ENCODE peak calls at places on chromosomes 4 and X, in nine cellular contexts. G is right lobe of liver; T is GM10248; Y is putamen; V is natural killer cell treated with Interleukin-12 subunit alpha and Interleukin-12 subunit beta and Interleukin-15 and Interleukin-18, amount 100 ng/mL, for 72 hours; W is COR-L47; K is uterus; Z is upper lobe of right lung; L is HT-29. O is an unnamed sample.

GRCh38 chrX:32524385-32524784 is 687.0 kb downstream of the DMD start:
- DNase-seq in G (no peak), T (no peak), Y (peak; percentile 5), V (no peak), W (no peak), K (no peak), Z (no peak), L (no peak), O (no peak)

GRCh38 chr4:22897520-22898108 is 204.9 kb downstream of the GBA3 start:
- DNase-seq in G (no peak), T (peak; percentile 46), Y (peak; percentile 27), V (no peak), W (peak; percentile 11), K (no peak), Z (no peak), L (peak; percentile 49), O (peak; percentile 53)

GRCh38 chrX:15204130-15204751 is 65.6 kb downstream of the ASB9 start:
- DNase-seq in G (no peak), T (peak; percentile 28), Y (no peak), V (no peak), W (peak; percentile 4), K (no peak), Z (no peak), L (no peak), O (no peak)

GRCh38 chr4:127214001-127214400 is 418.8 kb upstream of the INTU start:
- DNase-seq in G (no peak), T (no peak), Y (no peak), V (no peak), W (no peak), K (no peak), Z (no peak), L (no peak), O (no peak)

GRCh38 chr4:76950846-76951321 is 1.3 kb downstream of the SEPTIN11 start:
- DNase-seq in G (no peak), T (peak; percentile 12), Y (peak; percentile 39), V (no peak), W (no peak), K (no peak), Z (no peak), L (peak; percentile 53), O (peak; percentile 34)

GRCh38 chr4:185467101-185467500 is 4.4 kb downstream of the CCDC110 start:
- DNase-seq in G (no peak), T (no peak), Y (peak; percentile 63), V (no peak), W (no peak), K (no peak), Z (no peak), L (no peak), O (no peak)

GRCh38 chr4:152594981-152595916 is 59.4 kb upstream of the FBXW7 start:
- DNase-seq in G (no peak), T (no peak), Y (no peak), V (no peak), W (no peak), K (no peak), Z (no peak), L (no peak), O (no peak)

GRCh38 chr4:66178901-66179300 is 508.6 kb upstream of the EPHA5 start:
- DNase-seq in G (no peak), T (no peak), Y (no peak), V (no peak), W (no peak), K (no peak), Z (no peak), L (no peak), O (no peak)

GRCh38 chrX:102714994-102715393 is 2.7 kb downstream of the GPRASP2 start:
- DNase-seq in G (no peak), T (no peak), Y (no peak), V (no peak), W (no peak), K (no peak), Z (no peak), L (no peak), O (no peak)

GRCh38 chrX:12948495-12948894 is 26.4 kb upstream of the TMSB4X start:
- DNase-seq in G (no peak), T (no peak), Y (no peak), V (no peak), W (no peak), K (no peak), Z (no peak), L (no peak), O (no peak)

O was measured in NB4.